ENCODE peak calls at places on chromosomes 4 and X, in seven cellular contexts. S, L, T, J, A, K and M are unnamed samples.

GRCh38 chr4:129092636-129093172 is 635 bp downstream of the SCLT1 start:
- DNase-seq in J (no peak), K (peak), L (no peak), T (peak), A (peak), S (peak), M (no peak)

GRCh38 chr4:153117554-153117953 is 86.7 kb upstream of the TRIM2 start:
- DNase-seq in A (no peak), T (no peak), K (no peak), S (no peak), L (peak), J (no peak), M (no peak)

GRCh38 chr4:70895405-70895804 is 6.8 kb upstream of the MOB1B start:
- DNase-seq in K (no peak), A (peak), S (no peak), L (no peak), J (no peak), T (no peak), M (no peak)

GRCh38 chrX:49120104-49120503 is 3.4 kb downstream of the GPKOW start:
- DNase-seq in J (no peak), K (no peak), A (no peak), T (no peak), L (no peak), S (no peak), M (no peak)

GRCh38 chr4:70925899-70926635 is 23.9 kb downstream of the MOB1B start:
- DNase-seq in L (no peak), J (no peak), T (no peak), K (no peak), S (no peak), A (no peak), M (no peak)

GRCh38 chr4:185171373-185172071 is 28.5 kb downstream of the SLC25A4 start:
- DNase-seq in J (no peak), K (peak), A (no peak), S (no peak), L (no peak), T (no peak), M (no peak)

GRCh38 chrX:20663287-20663686 is 396.6 kb upstream of the RPS6KA3 start:
- DNase-seq in L (no peak), K (no peak), A (no peak), T (no peak), S (no peak), J (no peak), M (no peak)

GRCh38 chrX:38052096-38052495 is 45.7 kb downstream of the SYTL5 start:
- DNase-seq in S (no peak), J (peak), A (peak), K (no peak), T (peak), L (no peak), M (no peak)

GRCh38 chr4:15427126-15427525 is 707 bp upstream of the C1QTNF7 start:
- DNase-seq in J (no peak), A (no peak), K (no peak), T (no peak), S (no peak), L (no peak), M (no peak)

GRCh38 chr4:16582526-16582925 is 315.9 kb downstream of the LDB2 start:
- DNase-seq in K (no peak), S (no peak), L (peak), J (no peak), A (no peak), T (no peak), M (peak)

GRCh38 chrX:1932231-1932630 is 317.4 kb downstream of the ASMT start:
- DNase-seq in J (no peak), S (no peak), K (no peak), L (no peak), T (peak), A (peak), M (no peak)

GRCh38 chrX:116357317-116357716 is 79.1 kb upstream of the SLC6A14 start:
- DNase-seq in L (no peak), S (no peak), J (no peak), T (no peak), A (no peak), K (no peak), M (no peak)

GRCh38 chr4:142365386-142365785 is 480.7 kb downstream of the INPP4B start:
- DNase-seq in J (no peak), A (peak), S (no peak), L (no peak), T (no peak), K (no peak), M (no peak)

GRCh38 chr4:44848466-44848865 is 122.1 kb upstream of the GNPDA2 start:
- DNase-seq in A (no peak), K (no peak), J (no peak), T (no peak), S (no peak), L (no peak), M (no peak)

GRCh38 chr4:185721190-185721948 is 90.6 kb downstream of the SORBS2 start:
- DNase-seq in L (no peak), A (no peak), T (no peak), S (peak), J (no peak), K (no peak), M (no peak)

GRCh38 chr4:168848112-168848511 is 161.9 kb downstream of the CBR4 start:
- DNase-seq in S (no peak), T (no peak), A (peak), L (no peak), J (no peak), K (no peak), M (peak)

GRCh38 chrX:73943572-73943899 is 360.4 kb upstream of the ZCCHC13 start:
- DNase-seq in A (peak), K (no peak), J (no peak), L (no peak), T (no peak), S (no peak), M (no peak)

GRCh38 chr4:154928640-154929257 is 147.7 kb downstream of the RBM46 start:
- DNase-seq in T (peak), K (no peak), S (peak), A (peak), J (peak), L (peak), M (peak)

GRCh38 chr4:200936-201335 is 76.6 kb downstream of the ZNF718 start:
- DNase-seq in T (no peak), S (no peak), J (no peak), A (no peak), L (no peak), K (no peak), M (no peak)

GRCh38 chrX:53437211-53437610 is 3.0 kb upstream of the HSD17B10 start:
- DNase-seq in T (no peak), L (no peak), J (no peak), S (no peak), K (no peak), A (no peak), M (no peak)

GRCh38 chrX:53433651-53434639 is at the start of gene HSD17B10:
- DNase-seq in S (peak), K (peak), T (peak), J (peak), A (peak), L (peak), M (peak)

GRCh38 chrX:53438832-53439230 is 4.7 kb upstream of the HSD17B10 start:
- DNase-seq in K (no peak), A (no peak), L (no peak), J (no peak), T (no peak), S (no peak), M (no peak)

GRCh38 chrX:53438174-53438831 is 4.1 kb upstream of the HSD17B10 start:
- DNase-seq in L (no peak), S (no peak), K (no peak), J (no peak), A (no peak), T (no peak), M (no peak)

DNA sequence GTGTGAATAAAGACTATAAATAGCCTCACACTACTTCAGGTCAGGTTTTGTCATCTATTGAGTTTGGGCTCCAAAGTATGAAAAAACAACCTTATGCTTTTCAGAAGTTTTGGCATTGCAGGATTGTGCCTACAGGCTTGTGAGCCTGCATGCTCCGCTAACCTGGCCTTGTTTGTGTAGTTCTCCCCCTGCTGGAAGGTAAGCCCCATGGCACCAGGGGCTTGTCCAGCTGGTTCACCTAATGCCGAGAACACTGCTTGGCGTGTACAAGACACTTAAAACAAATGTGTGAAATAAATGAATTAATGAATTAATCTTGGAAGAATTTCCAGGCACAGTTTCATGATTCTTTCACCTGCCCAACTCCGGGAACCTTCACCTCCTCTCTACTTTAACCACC is 1.8 kb upstream of the HSD17B10 start:
- DNase-seq in L (peak), K (peak), A (peak), T (peak), J (peak), S (peak), M (peak)
- H3K4me2 ChIP-seq in L (no peak), K (no peak), A (no peak), T (no peak), J (peak), S (no peak), M (no peak)

GRCh38 chr4:56123547-56123946 is 174.8 kb downstream of the CEP135 start:
- DNase-seq in J (no peak), S (no peak), T (no peak), L (no peak), K (no peak), A (no peak), M (no peak)

GRCh38 chr4:56130609-56131150 is 181.9 kb downstream of the CEP135 start:
- DNase-seq in S (no peak), T (no peak), L (no peak), K (no peak), J (no peak), A (peak), M (no peak)

GRCh38 chr4:56128231-56128630 is 179.5 kb downstream of the CEP135 start:
- DNase-seq in A (peak), T (peak), K (no peak), L (no peak), S (no peak), J (no peak), M (no peak)

GRCh38 chr4:56129431-56129861 is 180.7 kb downstream of the CEP135 start:
- DNase-seq in L (peak), A (no peak), T (peak), K (peak), J (peak), S (peak), M (peak)

DNA sequence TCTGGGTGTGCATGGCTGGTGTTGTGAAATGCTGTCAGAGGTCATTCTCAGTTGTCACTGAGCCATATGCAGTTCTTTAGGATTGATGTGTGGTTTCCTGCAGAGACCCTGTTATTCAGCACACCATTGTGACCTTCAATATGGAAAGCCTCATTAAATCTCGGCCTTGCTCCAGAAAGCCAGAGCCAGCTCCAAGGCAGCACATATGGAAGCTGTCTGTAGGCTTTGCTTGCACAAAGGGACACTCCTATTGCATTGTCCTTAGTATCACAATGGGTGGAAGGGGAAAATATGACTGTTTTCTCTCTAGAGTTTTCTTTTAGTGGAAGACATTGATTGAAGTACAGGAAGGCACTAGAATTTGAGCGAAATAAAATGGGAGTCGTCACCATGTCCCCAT is 179.0 kb downstream of the CEP135 start:
- DNase-seq in T (no peak), K (no peak), A (no peak), L (no peak), J (no peak), S (no peak), M (peak)
- TF ChIP-seq EZH2phosphoT487 in T (no peak), K (no peak), A (no peak), L (no peak), J (no peak), S (no peak), M (no peak)

GRCh38 chr4:171812377-171813194 is 618 bp upstream of the GALNTL6 start:
- DNase-seq in L (peak), S (peak), T (no peak), A (no peak), K (no peak), J (no peak), M (peak)
- TF ChIP-seq EZH2 in L (peak), S (no peak), T (no peak), A (no peak), K (no peak), J (no peak), M (no peak)

GRCh38 chrX:150456941-150457340 is 93.8 kb downstream of the MAMLD1 start:
- DNase-seq in S (no peak), T (no peak), K (no peak), L (no peak), A (no peak), J (no peak), M (no peak)

GRCh38 chrX:150456466-150456865 is 93.3 kb downstream of the MAMLD1 start:
- DNase-seq in A (no peak), J (no peak), T (peak), S (no peak), L (no peak), K (no peak), M (no peak)

GRCh38 chrX:150454508-150455219 is 91.5 kb downstream of the MAMLD1 start:
- DNase-seq in S (no peak), J (no peak), L (no peak), K (no peak), A (no peak), T (no peak), M (no peak)

GRCh38 chrX:150454083-150454482 is 91.0 kb downstream of the MAMLD1 start:
- DNase-seq in J (no peak), L (no peak), K (no peak), S (no peak), A (no peak), T (no peak), M (no peak)

GRCh38 chrX:150455220-150455618 is 92.1 kb downstream of the MAMLD1 start:
- DNase-seq in S (no peak), J (no peak), L (no peak), A (no peak), K (no peak), T (no peak), M (no peak)
- H3K4me2 ChIP-seq in S (no peak), J (no peak), L (no peak), A (no peak), K (no peak), T (no peak), M (no peak)